ENCODE peak calls at places on chromosomes 13 and 19, in four cellular contexts. P is body of pancreas, E is mesothelial cell of epicardium, I is upper lobe of right lung. W is an unnamed sample.

GRCh38 chr13:47233734-47234133 is 336.9 kb upstream of the HTR2A start:
- DNase-seq in P (no peak), E (no peak), I (no peak), W (no peak)

GRCh38 chr19:55070755-55071502 is 4.7 kb upstream of the EPS8L1 start:
- DNase-seq in P (no peak), E (no peak), I (no peak), W (no peak)

GRCh38 chr19:17172624-17173345 is 42.4 kb upstream of the USE1 start:
- DNase-seq in P (no peak), E (no peak), I (no peak), W (no peak)

GRCh38 chr19:16131648-16132047 is 11.8 kb upstream of the HSH2D start:
- DNase-seq in P (no peak), E (no peak), I (no peak), W (no peak)

GRCh38 chr19:741506-742131 is 9.3 kb upstream of the MISP start:
- DNase-seq in P (no peak), E (no peak), I (no peak), W (no peak)

GRCh38 chr19:55169136-55169535 is 2.7 kb upstream of the DNAAF3 start:
- DNase-seq in P (no peak), E (no peak), I (no peak), W (no peak)

GRCh38 chr13:91036886-91037285 is 310.6 kb upstream of the MIR17HG start:
- DNase-seq in P (no peak), E (no peak), I (no peak), W (no peak)

GRCh38 chr13:22427783-22428182 is 753.0 kb upstream of the SGCG start:
- DNase-seq in P (no peak), E (no peak), I (no peak), W (no peak)

GRCh38 chr19:31214086-31214485 is 135.2 kb downstream of the TSHZ3 start:
- DNase-seq in P (no peak), E (no peak), I (peak), W (no peak)

GRCh38 chr13:111469916-111470506 is 149.6 kb downstream of the TEX29 start:
- DNase-seq in P (no peak), E (no peak), I (no peak), W (no peak)

GRCh38 chr13:38680912-38681311 is 6.0 kb upstream of the FREM2 start:
- DNase-seq in P (no peak), E (no peak), I (no peak), W (no peak)

GRCh38 chr19:29535984-29536508 is 10.3 kb downstream of the VSTM2B start:
- DNase-seq in P (no peak), E (no peak), I (peak), W (no peak)

GRCh38 chr19:27746691-27747380 is 1466.1 kb downstream of the UQCRFS1 start:
- DNase-seq in P (no peak), E (no peak), I (peak), W (no peak)

GRCh38 chr19:37551123-37551993 is 43.2 kb downstream of the ZNF571 start:
- DNase-seq in P (no peak), E (no peak), I (no peak), W (no peak)

GRCh38 chr13:105442941-105443340 is 1092.5 kb downstream of the EFNB2 start:
- DNase-seq in P (no peak), E (no peak), I (no peak), W (no peak)

GRCh38 chr19:23561341-23561740 is 125.7 kb downstream of the ZNF675 start:
- DNase-seq in P (no peak), E (no peak), I (no peak), W (no peak)

GRCh38 chr19:29884466-29884865 is 57.6 kb upstream of the URI1 start:
- DNase-seq in P (no peak), E (no peak), I (no peak), W (no peak)

GRCh38 chr19:788821-789472 is 8.3 kb upstream of the PTBP1 start:
- DNase-seq in P (no peak), E (no peak), I (no peak), W (no peak)

GRCh38 chr19:45414468-45414867 is 8.0 kb downstream of the POLR1G start:
- DNase-seq in P (no peak), E (no peak), I (no peak), W (no peak)

GRCh38 chr13:26498524-26499208 is 58.8 kb upstream of the WASF3 start:
- DNase-seq in P (no peak), E (no peak), I (no peak), W (no peak)

GRCh38 chr19:41746593-41747227 is 8.6 kb upstream of the CEACAM6 start:
- DNase-seq in P (peak), E (no peak), I (no peak), W (no peak)

GRCh38 chr19:10252707-10253106 is 693 bp downstream of the MRPL4 start:
- DNase-seq in P (no peak), E (no peak), I (no peak), W (no peak)

GRCh38 chr19:41945135-41945766 is 13.9 kb downstream of the RABAC1 start:
- DNase-seq in P (no peak), E (no peak), I (no peak), W (no peak)

GRCh38 chr19:3185482-3186376 is at the start of gene NCLN:
- DNase-seq in P (peak), E (peak), I (peak), W (peak)
- TF ChIP-seq CTCF in P (no peak), E (no peak), I (no peak), W (no peak)

GRCh38 chr13:31997641-31998040 is 33.9 kb upstream of the FRY start:
- DNase-seq in P (no peak), E (no peak), I (no peak), W (no peak)

GRCh38 chr13:31996611-31997010 is 35.0 kb upstream of the FRY start:
- DNase-seq in P (no peak), E (no peak), I (no peak), W (no peak)

GRCh38 chr13:31998131-31998530 is 33.4 kb upstream of the FRY start:
- DNase-seq in P (no peak), E (no peak), I (no peak), W (no peak)

GRCh38 chr13:32001769-32002168 is 29.8 kb upstream of the FRY start:
- DNase-seq in P (no peak), E (no peak), I (no peak), W (no peak)

GRCh38 chr13:32001392-32001768 is 30.2 kb upstream of the FRY start:
- DNase-seq in P (peak), E (no peak), I (no peak), W (no peak)
- TF ChIP-seq CTCF in P (peak), E (peak), I (peak), W (peak)

GRCh38 chr13:99419591-99420243 is 81.6 kb upstream of the TM9SF2 start:
- DNase-seq in P (no peak), E (no peak), I (peak), W (no peak)
- TF ChIP-seq CTCF in P (no peak), E (no peak), I (no peak), W (no peak)

GRCh38 chr13:59230484-59231264 is 933.1 kb downstream of the DIAPH3 start:
- DNase-seq in P (no peak), E (no peak), I (no peak), W (no peak)

GRCh38 chr13:59236979-59237378 is 926.7 kb downstream of the DIAPH3 start:
- DNase-seq in P (no peak), E (no peak), I (no peak), W (no peak)

DNA sequence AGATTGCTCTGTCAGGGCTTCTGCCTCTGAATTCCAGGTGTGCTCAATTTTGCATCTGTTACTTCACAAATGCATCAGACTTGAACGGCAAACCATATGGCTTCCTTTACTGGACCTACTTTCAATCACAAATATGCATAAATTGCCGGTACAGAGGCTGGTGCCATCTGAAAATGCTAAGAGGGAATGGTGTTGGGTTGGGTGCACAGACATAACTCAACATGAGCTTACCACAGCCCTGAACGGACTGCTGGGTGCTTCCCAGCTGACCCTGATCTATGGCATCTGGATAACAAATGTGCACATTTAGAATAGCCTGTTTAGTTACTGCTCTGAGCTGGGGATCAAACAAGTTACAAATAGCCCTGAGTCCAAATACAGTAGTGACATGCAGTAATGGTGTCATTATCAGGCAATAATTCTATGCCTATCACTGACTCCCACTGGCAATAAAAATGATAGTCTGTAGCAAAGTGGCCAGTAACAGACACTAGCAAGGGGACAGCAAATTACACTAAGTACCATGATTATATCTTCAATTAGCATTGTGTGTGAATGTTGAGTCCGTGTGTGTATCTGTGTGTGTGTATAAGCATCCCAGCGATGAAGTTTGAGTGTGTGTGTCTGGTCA is 927.3 kb downstream of the DIAPH3 start:
- DNase-seq in P (no peak), E (no peak), I (no peak), W (no peak)
- TF ChIP-seq CTCF in P (no peak), E (no peak), I (no peak), W (no peak)

DNA sequence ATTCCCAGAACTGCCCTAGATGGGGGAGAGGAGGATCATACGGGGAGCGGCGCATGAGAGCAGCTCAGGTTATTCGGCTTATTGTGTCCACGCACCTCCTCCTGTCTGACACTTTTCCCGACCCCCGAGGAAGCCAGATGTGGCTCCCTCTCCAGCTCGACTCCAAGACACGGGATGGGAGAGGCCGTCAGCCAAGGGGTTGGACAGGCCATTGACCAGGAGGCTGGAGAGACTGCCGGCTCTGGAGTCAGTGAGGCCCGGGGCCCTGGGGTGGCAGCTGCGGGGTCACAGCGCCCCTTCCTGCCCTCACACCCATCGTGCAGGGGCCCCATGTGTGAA is 2.9 kb downstream of the DMKN start:
- DNase-seq in P (no peak), E (no peak), I (no peak), W (no peak)
- TF ChIP-seq CTCF in P (no peak), E (peak), I (peak), W (no peak)

GRCh38 chr13:44978328-44978727 is 10.9 kb downstream of the NUFIP1 start:
- DNase-seq in P (no peak), E (no peak), I (no peak), W (no peak)
- TF ChIP-seq CTCF in P (no peak), E (peak), I (no peak), W (peak)

GRCh38 chr19:47819841-47820244 is 1.9 kb upstream of the CRX start:
- DNase-seq in P (no peak), E (no peak), I (no peak), W (no peak)

GRCh38 chr19:47813304-47813994 is 8.3 kb upstream of the CRX start:
- DNase-seq in P (peak), E (peak), I (peak), W (peak)

DNA sequence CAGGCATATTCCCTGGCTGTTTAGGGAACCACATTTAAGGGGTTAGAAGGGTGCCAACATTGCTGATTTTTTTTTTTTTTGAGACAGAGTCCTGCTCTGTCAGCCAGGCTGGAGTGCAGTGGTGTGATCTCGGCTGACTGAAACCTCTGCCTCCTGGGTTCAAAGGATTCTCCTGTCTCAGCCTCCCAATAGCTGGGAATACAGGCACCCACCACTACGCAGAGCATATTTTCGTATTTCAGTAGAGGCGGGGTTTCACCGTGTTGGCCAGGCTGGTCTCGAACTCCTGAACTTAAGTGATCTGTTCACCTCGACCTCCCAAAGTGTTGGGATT is 7.8 kb upstream of the CRX start:
- DNase-seq in P (no peak), E (no peak), I (no peak), W (no peak)
- TF ChIP-seq CTCF in P (no peak), E (no peak), I (no peak), W (peak)